ENCODE peak calls at places on chromosome 17, in six cellular contexts. V is A673, N is astrocyte, O is mucosa of descending colon, G is heart right ventricle, P is A549. I is an unnamed sample.
A peak's percentile ranks its signal among the peaks of the same experiment; 100 is the strongest.

GRCh38 chr17:9028632-9029570 is 7.6 kb downstream of the NTN1 start:
- DNase-seq in V (no peak), N (no peak), O (no peak), G (no peak), P (no peak), I (no peak)

GRCh38 chr17:10328971-10329923 is 43.6 kb downstream of the MYH13 start:
- DNase-seq in V (no peak), N (no peak), O (no peak), G (no peak), P (no peak), I (no peak)

GRCh38 chr17:28818705-28819295 is 23.8 kb downstream of the FAM222B start:
- DNase-seq in V (no peak), N (no peak), O (no peak), G (no peak), P (no peak), I (no peak)

GRCh38 chr17:81412490-81413093 is 17.3 kb downstream of the BAHCC1 start:
- DNase-seq in V (no peak), N (no peak), O (no peak), G (peak; percentile 65), P (no peak), I (no peak)

GRCh38 chr17:57554826-57555635 is 190.1 kb downstream of the CCDC182 start:
- DNase-seq in V (peak; percentile 64), N (no peak), O (no peak), G (no peak), P (no peak), I (no peak)

GRCh38 chr17:12492450-12492849 is 173.2 kb upstream of the MYOCD start:
- DNase-seq in V (no peak), N (peak; percentile 20), O (no peak), G (no peak), P (no peak), I (no peak)

GRCh38 chr17:412211-413015 is 59.8 kb upstream of the RPH3AL start:
- DNase-seq in V (peak; percentile 78), N (peak; percentile 31), O (peak; percentile 75), G (peak; percentile 62), P (peak; percentile 63), I (peak; percentile 25)

GRCh38 chr17:29584452-29585079 is 4.9 kb downstream of the GIT1 start:
- DNase-seq in V (no peak), N (no peak), O (no peak), G (peak; percentile 41), P (no peak), I (no peak)

GRCh38 chr17:33494156-33494555 is 201.1 kb upstream of the ASIC2 start:
- DNase-seq in V (no peak), N (no peak), O (no peak), G (no peak), P (no peak), I (no peak)

GRCh38 chr17:17784599-17785264 is 52.1 kb downstream of the SREBF1 start:
- DNase-seq in V (peak; percentile 81), N (no peak), O (peak; percentile 20), G (no peak), P (peak; percentile 69), I (no peak)

GRCh38 chr17:4442582-4442981 is 8.8 kb downstream of the SPNS3 start:
- DNase-seq in V (no peak), N (no peak), O (no peak), G (no peak), P (no peak), I (no peak)

GRCh38 chr17:30235386-30236296 is at the start of gene SLC6A4:
- DNase-seq in V (peak; percentile 28), N (no peak), O (no peak), G (no peak), P (peak; percentile 47), I (no peak)

GRCh38 chr17:37090941-37091340 is 142.2 kb downstream of the AATF start:
- DNase-seq in V (no peak), N (no peak), O (no peak), G (no peak), P (no peak), I (no peak)

GRCh38 chr17:37089998-37090397 is 141.2 kb downstream of the AATF start:
- DNase-seq in V (no peak), N (no peak), O (peak; percentile 28), G (no peak), P (no peak), I (no peak)

GRCh38 chr17:37088459-37088858 is 139.7 kb downstream of the AATF start:
- DNase-seq in V (no peak), N (no peak), O (no peak), G (no peak), P (no peak), I (no peak)

GRCh38 chr17:37087683-37088082 is 138.9 kb downstream of the AATF start:
- DNase-seq in V (no peak), N (no peak), O (no peak), G (no peak), P (no peak), I (no peak)

DNA sequence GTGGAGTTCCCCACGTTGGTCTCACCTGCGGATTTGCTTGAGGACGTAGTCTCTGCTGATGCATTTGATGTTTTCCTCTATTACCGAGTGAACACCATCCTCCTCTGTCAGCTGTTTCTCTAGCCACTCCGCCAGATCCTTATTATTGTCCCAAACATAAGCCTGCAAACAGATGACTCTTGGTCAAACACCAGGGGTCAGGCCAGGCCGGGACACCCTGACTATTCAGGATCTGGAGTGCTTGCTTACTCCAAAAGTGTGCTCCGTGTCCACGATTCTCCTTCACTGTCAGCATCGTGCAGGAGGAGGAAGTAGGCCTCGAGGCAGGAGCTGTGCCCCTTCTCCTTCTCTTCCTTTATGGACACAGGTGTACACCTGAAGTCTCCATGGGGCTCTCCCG is 140.2 kb downstream of the AATF start:
- DNase-seq in V (no peak), N (no peak), O (no peak), G (no peak), P (no peak), I (no peak)
- TF ChIP-seq CTCF in V (no peak), N (no peak), O (no peak), G (no peak), P (no peak), I (no peak)

GRCh38 chr17:1726626-1727257 is 2.2 kb downstream of the WDR81 start:
- DNase-seq in V (no peak), N (no peak), O (no peak), G (no peak), P (no peak), I (no peak)

GRCh38 chr17:1724869-1725641 is 551 bp downstream of the WDR81 start:
- DNase-seq in V (peak; percentile 28), N (no peak), O (no peak), G (no peak), P (no peak), I (no peak)

GRCh38 chr17:1727258-1727789 is 2.8 kb downstream of the WDR81 start:
- DNase-seq in V (no peak), N (no peak), O (no peak), G (no peak), P (no peak), I (no peak)

GRCh38 chr17:1724351-1724868 is at the start of gene WDR81:
- DNase-seq in V (peak; percentile 89), N (peak; percentile 63), O (peak; percentile 96), G (peak; percentile 93), P (peak; percentile 92), I (peak; percentile 25)

DNA sequence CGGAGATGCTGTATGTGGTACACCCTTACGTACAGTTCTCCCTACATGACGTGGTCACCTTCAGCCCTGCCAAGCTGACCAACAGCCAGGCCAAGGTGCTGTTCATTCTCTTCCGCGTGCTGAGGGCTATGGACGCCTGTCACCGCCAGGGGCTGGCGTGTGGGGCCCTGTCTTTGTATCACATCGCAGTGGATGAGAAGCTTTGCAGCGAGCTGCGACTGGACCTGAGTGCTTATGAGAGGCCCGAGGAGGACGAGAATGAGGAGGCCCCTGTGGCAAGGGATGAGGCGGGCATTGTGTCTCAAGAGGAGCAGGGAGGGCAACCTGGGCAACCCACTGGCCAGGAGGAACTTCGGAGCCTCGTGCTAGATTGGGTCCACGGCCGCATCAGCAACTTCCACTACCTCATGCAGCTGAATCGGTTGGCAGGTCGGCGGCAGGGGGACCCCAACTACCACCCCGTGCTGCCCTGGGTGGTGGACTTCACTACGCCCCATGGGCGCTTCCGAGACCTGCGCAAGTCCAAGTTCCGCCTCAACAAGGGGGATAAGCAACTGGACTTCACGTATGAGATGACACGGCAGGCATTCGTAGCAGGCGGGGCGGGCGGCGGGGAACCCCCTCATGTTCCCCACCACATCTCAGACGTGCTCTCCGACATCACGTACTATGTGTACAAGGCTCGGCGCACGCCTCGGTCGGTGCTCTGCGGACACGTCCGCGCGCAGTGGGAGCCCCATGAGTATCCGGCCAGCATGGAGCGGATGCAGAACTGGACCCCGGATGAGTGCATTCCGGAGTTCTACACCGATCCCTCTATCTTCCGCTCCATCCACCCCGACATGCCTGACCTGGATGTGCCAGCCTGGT is 1.4 kb downstream of the WDR81 start:
- DNase-seq in V (no peak), N (no peak), O (no peak), G (no peak), P (no peak), I (no peak)
- H3K4me3 ChIP-seq in V (no peak overlapping the region), N (no peak overlapping the region), O (no peak overlapping the region), G (peak overlapping the region; percentile 72), P (peak overlapping the region; percentile 81), I (no peak overlapping the region)

DNA sequence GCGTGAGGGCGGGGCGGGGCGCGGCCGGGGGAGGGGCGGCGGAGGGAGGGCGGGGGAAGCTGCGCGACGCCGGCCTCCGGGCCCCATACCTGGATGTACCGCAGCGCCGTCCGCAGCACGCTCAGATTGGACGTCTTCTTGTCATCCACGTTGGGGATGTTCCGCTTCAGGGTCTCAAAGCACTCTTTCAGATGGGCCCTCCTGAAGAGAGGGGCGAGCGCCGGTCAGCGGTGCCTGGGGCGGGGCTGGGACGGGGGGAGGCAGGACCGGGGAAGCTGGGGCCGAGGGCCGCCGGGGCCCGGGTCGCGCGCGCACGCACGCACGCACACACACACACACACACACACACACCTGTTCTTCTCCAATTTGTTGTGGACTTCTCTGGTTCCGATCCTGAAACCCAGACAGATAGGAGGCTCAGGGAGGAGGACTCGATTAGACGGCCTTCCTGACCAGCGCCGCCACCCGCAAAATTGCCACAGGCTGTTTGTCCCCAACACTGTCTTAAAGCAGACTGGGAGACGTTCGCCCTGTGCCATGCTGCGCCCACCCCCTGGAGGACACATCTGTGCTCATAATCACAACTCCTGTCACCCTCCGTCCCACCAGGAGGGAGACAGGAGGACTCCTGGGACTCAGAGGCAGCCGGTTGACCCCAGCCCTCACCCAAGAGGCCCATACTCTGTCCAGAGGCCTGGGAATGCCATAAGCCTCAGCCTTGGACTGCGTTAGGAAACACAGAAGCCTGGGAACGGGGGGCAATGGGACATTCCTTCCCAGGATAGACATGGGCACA is 6.7 kb downstream of the MNT start:
- DNase-seq in V (no peak), N (no peak), O (no peak), G (no peak), P (no peak), I (no peak)
- TF ChIP-seq CTCF in V (no peak), N (no peak), O (no peak), G (no peak), P (no peak), I (no peak)

GRCh38 chr17:61783556-61784304 is 79.6 kb downstream of the BRIP1 start:
- DNase-seq in V (no peak), N (no peak), O (no peak), G (no peak), P (no peak), I (no peak)
- H3K4me3 ChIP-seq in V (no peak overlapping the region), N (no peak overlapping the region), O (no peak overlapping the region), G (no peak overlapping the region), P (no peak overlapping the region), I (no peak overlapping the region)

DNA sequence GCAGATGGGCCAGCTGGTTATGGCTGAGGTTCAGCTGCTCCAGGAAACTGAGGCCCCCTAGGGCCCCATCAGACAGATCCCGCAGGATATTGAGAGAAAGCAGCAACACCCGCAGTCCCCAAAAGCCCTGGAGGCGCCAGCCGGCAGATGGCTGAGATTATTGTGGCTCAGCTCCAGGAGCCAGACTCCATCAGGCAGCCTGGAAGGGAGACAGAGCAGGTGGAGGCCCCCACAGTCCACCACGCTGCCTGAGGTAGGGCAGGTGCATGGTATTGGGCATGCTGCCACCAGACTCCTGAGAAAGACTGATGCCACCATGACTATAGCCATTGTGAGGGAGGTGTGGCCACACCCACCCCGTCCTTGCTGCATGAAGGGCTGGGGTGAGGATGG is 9.5 kb upstream of the TMEM101 start:
- DNase-seq in V (no peak), N (no peak), O (no peak), G (no peak), P (no peak), I (no peak)
- TF ChIP-seq CTCF in V (no peak), N (no peak), O (no peak), G (no peak), P (no peak), I (no peak)

I was measured in AG09309.